ENCODE peak calls at places on chromosomes 16 and 17, in eight cellular contexts. O, E, D, Q, K, C, S and F are unnamed samples.

GRCh38 chr17:76593338-76593737 is 7.7 kb upstream of the ST6GALNAC2 start:
- DNase-seq in S (no peak), Q (no peak), O (peak), D (no peak), C (no peak), K (no peak), E (no peak), F (no peak)

GRCh38 chr16:68704232-68704867 is 32.7 kb upstream of the CDH1 start:
- DNase-seq in E (peak), C (no peak), D (peak), Q (peak), S (peak), K (peak), O (peak), F (peak)

GRCh38 chr17:44915321-44915726 is at the start of gene GFAP:
- DNase-seq in O (no peak), K (no peak), C (no peak), D (no peak), Q (no peak), S (no peak), E (peak), F (no peak)

GRCh38 chr17:56110463-56111138 is 42.7 kb upstream of the ANKFN1 start:
- DNase-seq in Q (no peak), O (no peak), D (peak), E (no peak), S (no peak), C (no peak), K (no peak), F (peak)

GRCh38 chr16:83633285-83633684 is 174.5 kb upstream of the HSBP1 start:
- DNase-seq in S (no peak), E (no peak), D (no peak), K (no peak), Q (no peak), O (no peak), C (no peak), F (no peak)

GRCh38 chr17:20961551-20961950 is 81.3 kb downstream of the USP22 start:
- DNase-seq in D (no peak), S (no peak), E (no peak), Q (no peak), C (no peak), K (no peak), O (no peak), F (no peak)

GRCh38 chr16:24409045-24409444 is 130.3 kb upstream of the RBBP6 start:
- DNase-seq in D (no peak), K (no peak), O (no peak), Q (no peak), C (no peak), S (peak), E (no peak), F (no peak)

GRCh38 chr17:13153036-13153435 is 135.2 kb upstream of the ELAC2 start:
- DNase-seq in Q (no peak), C (no peak), O (no peak), E (no peak), D (no peak), S (no peak), K (no peak), F (no peak)

GRCh38 chr16:56950881-56951771 is 10.6 kb upstream of the CETP start:
- DNase-seq in Q (peak), O (no peak), E (peak), S (peak), D (peak), K (no peak), C (no peak), F (peak)

GRCh38 chr16:88967800-88968588 is 9.0 kb downstream of the CBFA2T3 start:
- DNase-seq in C (peak), E (peak), Q (no peak), S (no peak), O (no peak), K (no peak), D (no peak), F (peak)

GRCh38 chr17:55727920-55728319 is 5.3 kb upstream of the TMEM100 start:
- DNase-seq in E (no peak), S (no peak), C (no peak), D (no peak), Q (no peak), K (no peak), O (no peak), F (no peak)

GRCh38 chr17:3528604-3529511 is 28.8 kb downstream of the TRPV3 start:
- DNase-seq in C (no peak), D (no peak), E (no peak), S (no peak), Q (no peak), K (no peak), O (no peak), F (no peak)

GRCh38 chr16:1903845-1904820 is 14.1 kb downstream of the HS3ST6 start:
- DNase-seq in D (no peak), C (no peak), Q (peak), O (no peak), E (peak), S (no peak), K (no peak), F (no peak)

GRCh38 chr17:57408064-57408811 is 151.9 kb downstream of the MSI2 start:
- DNase-seq in O (no peak), E (no peak), K (no peak), C (no peak), Q (no peak), S (no peak), D (no peak), F (peak)

GRCh38 chr17:43142153-43142552 is 17.0 kb upstream of the BRCA1 start:
- DNase-seq in K (no peak), O (no peak), S (no peak), E (no peak), Q (peak), C (no peak), D (peak), F (no peak)

GRCh38 chr16:50699345-50700159 is 6.1 kb downstream of the NOD2 start:
- DNase-seq in Q (no peak), C (no peak), K (peak), O (no peak), S (no peak), D (no peak), E (peak), F (no peak)

GRCh38 chr17:79577485-79578187 is 33.2 kb downstream of the RBFOX3 start:
- DNase-seq in Q (no peak), E (no peak), O (no peak), D (no peak), K (no peak), S (no peak), C (no peak), F (no peak)

GRCh38 chr17:75842411-75842810 is 1.8 kb downstream of the UNC13D start:
- DNase-seq in C (no peak), E (peak), K (no peak), D (no peak), S (no peak), O (no peak), Q (no peak), F (no peak)

GRCh38 chr17:41048441-41048840 is 1.3 kb upstream of the KRTAP2-1 start:
- DNase-seq in C (no peak), K (peak), D (no peak), O (no peak), Q (no peak), E (no peak), S (no peak), F (no peak)

GRCh38 chr17:48505788-48506187 is 25.0 kb downstream of the HOXB1 start:
- DNase-seq in S (peak), C (no peak), Q (no peak), K (peak), E (no peak), D (peak), O (peak), F (peak)

GRCh38 chr16:85524630-85525463 is 88.3 kb upstream of the GSE1 start:
- DNase-seq in S (peak), D (peak), Q (no peak), C (no peak), K (no peak), O (no peak), E (peak), F (peak)

GRCh38 chr17:80781851-80782277 is 209.8 kb upstream of the CHMP6 start:
- DNase-seq in D (no peak), O (no peak), S (no peak), E (no peak), Q (no peak), K (no peak), C (no peak), F (no peak)

GRCh38 chr16:70767377-70768204 is 33.4 kb downstream of the VAC14 start:
- DNase-seq in C (no peak), D (no peak), Q (no peak), K (no peak), O (no peak), E (no peak), S (no peak), F (no peak)

GRCh38 chr17:77691216-77692085 is 267.1 kb upstream of the TNRC6C start:
- DNase-seq in E (no peak), S (no peak), O (no peak), Q (no peak), K (no peak), D (no peak), C (no peak), F (no peak)

GRCh38 chr17:77692571-77693161 is 265.8 kb upstream of the TNRC6C start:
- DNase-seq in E (no peak), C (no peak), Q (no peak), D (no peak), O (peak), K (no peak), S (no peak), F (no peak)

GRCh38 chr17:77687921-77688320 is 270.6 kb upstream of the TNRC6C start:
- DNase-seq in D (no peak), E (no peak), K (no peak), Q (no peak), O (no peak), S (no peak), C (no peak), F (no peak)

GRCh38 chr17:77688369-77688768 is 270.1 kb upstream of the TNRC6C start:
- DNase-seq in Q (no peak), S (no peak), E (no peak), K (no peak), C (no peak), D (no peak), O (no peak), F (no peak)

DNA sequence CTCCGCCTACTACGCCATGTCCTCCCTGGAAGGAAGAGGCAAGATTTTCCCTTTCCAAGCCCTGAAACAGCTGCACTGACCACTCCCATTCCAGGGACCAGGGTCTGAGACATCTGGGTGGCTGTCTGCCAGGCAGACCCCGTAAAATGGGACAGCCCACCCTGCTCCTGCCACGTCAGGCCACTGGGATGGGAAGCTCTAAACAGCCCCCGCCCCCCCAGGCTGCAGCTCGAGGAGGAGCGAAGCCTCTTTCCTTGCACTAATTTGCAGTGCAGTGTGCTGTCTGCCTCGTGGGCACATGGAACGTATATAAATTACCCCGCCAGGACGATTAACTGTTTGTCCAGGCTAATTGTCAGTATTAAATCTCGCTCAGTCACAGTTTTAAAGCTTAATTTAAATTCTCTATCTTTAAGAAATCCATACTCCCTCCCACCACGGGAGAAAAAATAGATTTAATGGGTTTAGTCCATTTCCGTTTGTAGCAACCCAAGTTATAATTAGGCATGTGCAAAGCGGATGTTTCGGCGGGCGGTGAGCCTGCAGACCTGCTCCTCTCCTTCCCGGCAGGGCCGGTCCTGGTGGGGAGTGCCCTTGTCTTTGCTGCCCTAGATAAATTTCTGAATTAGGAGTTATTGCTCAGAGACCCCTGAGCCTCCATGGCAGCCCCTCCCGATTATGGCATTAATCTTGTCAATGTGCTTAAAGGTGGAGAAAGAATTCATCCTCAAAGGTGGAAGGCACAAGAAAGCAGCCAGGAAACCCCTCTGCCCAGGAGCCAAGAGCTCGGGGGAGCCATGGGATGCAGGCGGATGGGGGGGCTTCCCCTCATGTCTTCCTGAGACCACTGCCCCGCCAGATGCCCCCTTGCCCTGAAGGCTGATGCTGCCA is 268.0 kb upstream of the TNRC6C start:
- DNase-seq in C (no peak), O (peak), D (no peak), Q (no peak), E (no peak), K (no peak), S (peak), F (no peak)
- H3K4me3 ChIP-seq in C (peak), O (peak), D (no peak), Q (no peak), E (no peak), K (peak), S (no peak), F (no peak)

GRCh38 chr17:10775740-10776333 is 28.1 kb downstream of the TMEM238L start:
- DNase-seq in E (no peak), C (no peak), K (no peak), S (no peak), Q (no peak), O (no peak), D (no peak), F (no peak)

GRCh38 chr17:10771142-10771541 is 32.8 kb downstream of the TMEM238L start:
- DNase-seq in Q (no peak), K (no peak), O (no peak), D (no peak), S (no peak), E (no peak), C (no peak), F (no peak)

GRCh38 chr17:10769840-10770239 is 34.1 kb downstream of the TMEM238L start:
- DNase-seq in E (no peak), D (no peak), S (no peak), K (no peak), C (no peak), Q (no peak), O (no peak), F (no peak)

GRCh38 chr17:10775058-10775457 is 28.8 kb downstream of the TMEM238L start:
- DNase-seq in C (no peak), S (no peak), K (no peak), E (no peak), O (no peak), D (no peak), Q (no peak), F (peak)

GRCh38 chr17:10772425-10773380 is 31.2 kb downstream of the TMEM238L start:
- DNase-seq in E (no peak), K (no peak), C (no peak), D (peak), O (peak), S (peak), Q (no peak), F (no peak)
- H3K4me3 ChIP-seq in E (no peak), K (no peak), C (no peak), D (no peak), O (no peak), S (no peak), Q (no peak), F (no peak)

DNA sequence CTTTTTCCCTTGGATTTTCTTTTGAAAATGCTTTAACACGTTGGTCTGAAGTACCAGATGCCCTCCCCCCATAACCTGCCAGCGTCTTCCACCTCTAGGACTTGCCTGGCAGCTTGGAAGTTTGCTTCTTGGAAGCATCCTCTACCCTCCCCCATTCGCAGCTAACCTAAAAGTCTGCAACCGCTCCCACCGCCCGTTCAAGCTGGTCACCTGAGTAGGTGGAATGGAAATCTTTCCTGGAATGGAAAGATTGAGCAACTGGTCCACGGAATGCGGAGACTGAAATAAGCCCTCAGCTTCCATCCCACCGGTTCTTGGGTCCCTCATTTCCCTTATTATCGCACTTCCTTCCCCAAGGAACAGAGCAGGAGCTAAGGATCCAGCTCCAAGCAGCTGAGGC is 31.4 kb downstream of the HS3ST3B1 start:
- DNase-seq in O (no peak), E (no peak), K (no peak), Q (no peak), D (no peak), C (no peak), S (no peak), F (no peak)
- H3K4me3 ChIP-seq in O (no peak), E (no peak), K (no peak), Q (no peak), D (no peak), C (no peak), S (no peak), F (no peak)

GRCh38 chr16:62033065-62033464 is 3.2 kb downstream of the CDH8 start:
- DNase-seq in O (no peak), K (no peak), E (no peak), D (no peak), S (no peak), Q (no peak), C (no peak), F (no peak)

GRCh38 chr16:62036101-62036806 is at the start of gene CDH8:
- DNase-seq in K (no peak), C (no peak), Q (no peak), S (peak), E (peak), O (no peak), D (no peak), F (no peak)

GRCh38 chr16:62035115-62036092 is 834 bp downstream of the CDH8 start:
- DNase-seq in Q (no peak), O (no peak), K (no peak), C (no peak), D (no peak), S (peak), E (peak), F (no peak)

GRCh38 chr16:62036807-62037135 is 533 bp upstream of the CDH8 start:
- DNase-seq in O (no peak), D (no peak), C (no peak), E (no peak), S (no peak), K (no peak), Q (no peak), F (no peak)

GRCh38 chr16:62034236-62035114 is 1.8 kb downstream of the CDH8 start:
- DNase-seq in S (no peak), E (no peak), K (no peak), Q (no peak), C (no peak), O (no peak), D (no peak), F (no peak)
- H3K4me3 ChIP-seq in S (peak), E (no peak), K (no peak), Q (no peak), C (peak), O (no peak), D (no peak), F (no peak)